ENCODE peak calls at places on chromosome 16, in ten cellular contexts. G is T-cell; K is NCI-H69; Q is activated effector memory CD4-positive, alpha-beta T cell treated with Interleukin-2 at 50 U/mL for 16 hours; S is activated CD4-positive, alpha-beta T cell treated with anti-CD3 and anti-CD28 coated beads for 48 hours; T is NCI-H510A treated with DMSO at 0.1 percent for 48 hours; W is HT1080; N is stomach; J is activated CD4-positive, CD25-positive, alpha-beta regulatory T cell; C is endothelial cell of umbilical vein. D is an unnamed sample.

GRCh38 chr16:11379420-11379819 is 34.2 kb downstream of the RMI2 start:
- DNase-seq in G (no peak), K (no peak), Q (peak), S (peak), T (no peak), W (no peak), N (peak), J (no peak), C (no peak), D (peak)

GRCh38 chr16:56632160-56632847 is at the start of gene MT1M:
- DNase-seq in G (no peak), K (peak), Q (no peak), S (no peak), T (peak), W (no peak), N (peak), J (no peak), C (no peak), D (no peak)

GRCh38 chr16:88948781-88949490 is 28.1 kb downstream of the CBFA2T3 start:
- DNase-seq in G (no peak), K (no peak), Q (no peak), S (no peak), T (no peak), W (no peak), N (no peak), J (no peak), C (no peak), D (no peak)

GRCh38 chr16:3576211-3576610 is 992 bp downstream of the NLRC3 start:
- DNase-seq in G (no peak), K (no peak), Q (no peak), S (peak), T (no peak), W (no peak), N (no peak), J (no peak), C (no peak), D (no peak)

GRCh38 chr16:62077998-62078397 is 41.8 kb upstream of the CDH8 start:
- DNase-seq in G (no peak), K (peak), Q (no peak), S (no peak), T (no peak), W (peak), N (no peak), J (no peak), C (no peak), D (no peak)

GRCh38 chr16:144797-145252 is 6.4 kb upstream of the NPRL3 start:
- DNase-seq in G (no peak), K (no peak), Q (no peak), S (no peak), T (no peak), W (no peak), N (no peak), J (no peak), C (no peak), D (no peak)

GRCh38 chr16:588639-588888 is 1.3 kb upstream of the RAB40C start:
- DNase-seq in G (peak), K (peak), Q (peak), S (no peak), T (no peak), W (peak), N (peak), J (peak), C (peak), D (peak)

GRCh38 chr16:88941933-88942909 is 34.8 kb downstream of the CBFA2T3 start:
- DNase-seq in G (no peak), K (peak), Q (peak), S (peak), T (no peak), W (no peak), N (peak), J (peak), C (no peak), D (peak)

GRCh38 chr16:88705746-88706287 is 391 bp downstream of the RNF166 start:
- DNase-seq in G (no peak), K (peak), Q (no peak), S (peak), T (no peak), W (no peak), N (no peak), J (no peak), C (peak), D (no peak)

GRCh38 chr16:4679854-4680636 is 13.3 kb upstream of the NUDT16L1 start:
- DNase-seq in G (no peak), K (peak), Q (no peak), S (no peak), T (no peak), W (peak), N (peak), J (no peak), C (no peak), D (no peak)

GRCh38 chr16:72908362-72908838 is 139.5 kb downstream of the ZFHX3 start:
- DNase-seq in G (no peak), K (peak), Q (no peak), S (no peak), T (no peak), W (no peak), N (no peak), J (no peak), C (no peak), D (no peak)

GRCh38 chr16:75317101-75317522 is 65.7 kb upstream of the BCAR1 start:
- DNase-seq in G (no peak), K (peak), Q (no peak), S (no peak), T (no peak), W (no peak), N (no peak), J (no peak), C (peak), D (no peak)

GRCh38 chr16:49778202-49778601 is 77.7 kb downstream of the ZNF423 start:
- DNase-seq in G (no peak), K (no peak), Q (no peak), S (no peak), T (no peak), W (no peak), N (no peak), J (no peak), C (no peak), D (no peak)

GRCh38 chr16:84058664-84059063 is 16.1 kb upstream of the SLC38A8 start:
- DNase-seq in G (no peak), K (no peak), Q (no peak), S (no peak), T (no peak), W (no peak), N (no peak), J (no peak), C (no peak), D (no peak)

GRCh38 chr16:59632266-59632855 is 898.2 kb upstream of the GOT2 start:
- DNase-seq in G (no peak), K (no peak), Q (no peak), S (no peak), T (no peak), W (peak), N (no peak), J (no peak), C (peak), D (no peak)

D was measured in activated T-helper 1 cell treated with anti-CD3 and anti-CD28 coated beads, Interleukin-12 subunit alpha, Interleukin-12 subunit beta, Interleukin-2, Interleukin-4 antibody, amounts not matched to agents 30 ng/mL and 10 ng/mL and 1 ng/mL, durations not matched to agents 14 hours and 24 hours and 36 hours.